ENCODE peak calls at places on chromosomes 7 and 10, in ten cellular contexts. Q is kidney glomerular epithelial cell; O is endothelial cell; C is HS-5; B is cardiac fibroblast; P is activated naive CD4-positive, alpha-beta T cell treated with anti-CD3 and anti-CD28 coated beads, Interleukin-2, amount 10 ng/mL, durations not matched to agents 7 days and 5 days; V is mesenchymal stem cell; X is choroid plexus epithelial cell; Z is NCI-H2029; I is WTC11. S is an unnamed sample.

GRCh38 chr7:157402911-157403534 is 66.2 kb downstream of the DNAJB6 start:
- DNase-seq in P (no peak), B (no peak), I (no peak), Q (no peak), O (no peak), V (no peak), C (no peak), Z (no peak), X (peak), S (no peak)

GRCh38 chr7:123191132-123191531 is 8.6 kb downstream of the SLC13A1 start:
- DNase-seq in B (no peak), X (peak), P (no peak), O (no peak), I (no peak), Q (peak), V (no peak), C (no peak), Z (peak), S (no peak)

GRCh38 chr7:51376420-51377092 is 59.9 kb upstream of the COBL start:
- DNase-seq in O (no peak), V (peak), B (no peak), C (peak), P (no peak), X (no peak), Z (peak), I (no peak), Q (peak), S (no peak)

GRCh38 chr10:84698989-84699388 is 370.6 kb downstream of the CCSER2 start:
- DNase-seq in O (no peak), C (no peak), Z (no peak), V (no peak), I (no peak), Q (no peak), X (no peak), P (no peak), B (no peak), S (no peak)

GRCh38 chr7:33720870-33721269 is 184.5 kb upstream of the BMPER start:
- DNase-seq in V (peak), C (no peak), X (no peak), O (no peak), P (no peak), B (no peak), I (no peak), Z (no peak), Q (no peak), S (no peak)

GRCh38 chr10:80921032-80921431 is 383.3 kb downstream of the SH2D4B start:
- DNase-seq in Q (no peak), O (no peak), P (no peak), B (no peak), X (no peak), Z (no peak), C (no peak), I (no peak), V (no peak), S (no peak)

GRCh38 chr7:35727571-35727970 is 32.6 kb upstream of the HERPUD2 start:
- DNase-seq in V (peak), P (no peak), Q (no peak), I (no peak), X (peak), Z (no peak), B (peak), O (no peak), C (no peak), S (no peak)

GRCh38 chr10:79094412-79095175 is 25.8 kb downstream of the ZMIZ1 start:
- DNase-seq in B (no peak), C (no peak), X (no peak), P (no peak), O (no peak), Z (no peak), V (peak), I (no peak), Q (no peak), S (no peak)

GRCh38 chr10:86974484-86974883 is 6.2 kb downstream of the ADIRF start:
- DNase-seq in X (no peak), I (no peak), O (no peak), C (no peak), B (no peak), P (no peak), Z (no peak), V (no peak), Q (no peak), S (no peak)

GRCh38 chr7:101128040-101128834 is 1.3 kb downstream of the SERPINE1 start:
- DNase-seq in B (peak), Z (no peak), I (no peak), V (peak), Q (no peak), X (peak), P (no peak), C (no peak), O (no peak), S (no peak)

GRCh38 chr10:44956176-44956575 is 3.4 kb upstream of the RASSF4 start:
- DNase-seq in B (no peak), O (no peak), I (no peak), Q (no peak), Z (no peak), P (no peak), X (no peak), V (no peak), C (no peak), S (no peak)

GRCh38 chr7:155597753-155598140 is 46.7 kb upstream of the RBM33 start:
- DNase-seq in X (peak), V (no peak), I (no peak), Z (no peak), O (no peak), P (no peak), C (no peak), B (peak), Q (peak), S (no peak)

GRCh38 chr10:35827783-35828182 is 185.7 kb upstream of the FZD8 start:
- DNase-seq in Z (no peak), O (no peak), P (no peak), V (no peak), B (no peak), I (no peak), X (no peak), C (no peak), Q (no peak), S (no peak)

S was measured in retina.